ENCODE peak calls at places on chromosomes 3 and 15, in nine cellular contexts. Z is A549; P is CD8-positive, alpha-beta memory T cell; U is lower lobe of right lung; F is IMR-90; I is K562; N is tibial artery; D is hepatocyte; H is coronary artery. M is an unnamed sample.

GRCh38 chr15:77821188-77821958 is 188.7 kb upstream of the LINGO1 start:
- DNase-seq in N (no peak), F (peak), I (peak), P (no peak), U (no peak), H (no peak), Z (peak), D (peak), M (peak)

GRCh38 chr15:68383161-68384074 is 48.5 kb downstream of the ITGA11 start:
- DNase-seq in F (peak), N (peak), U (no peak), P (no peak), Z (peak), H (peak), D (peak), I (peak), M (no peak)

GRCh38 chr3:110779581-110779980 is 292.0 kb upstream of the NECTIN3 start:
- DNase-seq in D (no peak), P (no peak), I (no peak), N (no peak), Z (no peak), H (no peak), F (no peak), U (no peak), M (no peak)

GRCh38 chr3:108124337-108125150 is 33.7 kb upstream of the CD47 start:
- DNase-seq in Z (no peak), I (peak), U (no peak), N (no peak), D (no peak), P (peak), H (no peak), F (no peak), M (no peak)

GRCh38 chr15:82942691-82943090 is 9.8 kb downstream of the HOMER2 start:
- DNase-seq in H (no peak), U (peak), F (no peak), N (no peak), P (no peak), I (no peak), Z (peak), D (peak), M (no peak)

GRCh38 chr3:14113964-14114667 is 10.6 kb downstream of the CHCHD4 start:
- DNase-seq in H (no peak), F (no peak), P (no peak), U (no peak), N (no peak), I (no peak), D (peak), Z (no peak), M (no peak)

GRCh38 chr15:49064281-49064653 is 18.0 kb upstream of the SECISBP2L start:
- DNase-seq in F (no peak), D (no peak), Z (no peak), H (no peak), N (no peak), P (no peak), I (no peak), U (no peak), M (no peak)

GRCh38 chr15:91530279-91530678 is 323.2 kb upstream of the SLCO3A1 start:
- DNase-seq in N (no peak), Z (no peak), P (no peak), D (no peak), I (no peak), U (no peak), F (no peak), H (no peak), M (no peak)

GRCh38 chr15:65132841-65133549 is 613 bp downstream of the PDCD7 start:
- DNase-seq in U (peak), P (no peak), N (no peak), H (no peak), Z (peak), D (peak), F (peak), I (peak), M (peak)

GRCh38 chr3:114929971-114930732 is 216.9 kb downstream of the ZBTB20 start:
- DNase-seq in F (no peak), Z (no peak), I (no peak), U (no peak), N (no peak), H (no peak), P (no peak), D (no peak), M (no peak)

GRCh38 chr3:88057650-88058321 is 1.0 kb downstream of the CGGBP1 start:
- DNase-seq in F (peak), D (peak), U (no peak), H (no peak), P (no peak), N (peak), I (no peak), Z (no peak), M (no peak)

GRCh38 chr3:12465826-12466225 is 18.5 kb upstream of the TSEN2 start:
- DNase-seq in Z (no peak), H (no peak), F (no peak), D (no peak), U (no peak), P (no peak), I (no peak), N (no peak), M (no peak)

GRCh38 chr3:188139466-188139865 is 14.5 kb upstream of the LPP start:
- DNase-seq in I (no peak), F (no peak), H (no peak), U (no peak), P (no peak), D (no peak), N (no peak), Z (no peak), M (no peak)

GRCh38 chr15:63203451-63204090 is 14.2 kb downstream of the RAB8B start:
- DNase-seq in F (peak), H (no peak), D (no peak), I (no peak), Z (no peak), U (no peak), P (peak), N (no peak), M (no peak)

GRCh38 chr15:58003810-58004209 is 61.7 kb downstream of the ALDH1A2 start:
- DNase-seq in D (no peak), I (no peak), N (no peak), Z (no peak), H (no peak), F (no peak), P (no peak), U (no peak), M (no peak)

GRCh38 chr3:39133093-39133490 is 20.3 kb downstream of the CSRNP1 start:
- DNase-seq in U (no peak), N (peak), H (no peak), Z (no peak), F (no peak), P (no peak), I (no peak), D (no peak), M (no peak)

GRCh38 chr3:16720367-16720766 is 115.1 kb upstream of the DAZL start:
- DNase-seq in U (no peak), H (no peak), N (no peak), Z (no peak), P (no peak), D (no peak), F (no peak), I (no peak), M (no peak)

GRCh38 chr3:47421741-47422649 is 41.2 kb downstream of the PTPN23 start:
- DNase-seq in U (no peak), I (no peak), D (no peak), P (peak), Z (peak), H (no peak), F (no peak), N (no peak), M (peak)

GRCh38 chr3:179037361-179037760 is 34.2 kb downstream of the ZMAT3 start:
- DNase-seq in F (peak), U (no peak), H (peak), D (peak), P (no peak), N (peak), I (no peak), Z (no peak), M (peak)

GRCh38 chr15:47523669-47524068 is 193.6 kb upstream of the SEMA6D start:
- DNase-seq in D (no peak), Z (no peak), N (no peak), I (no peak), P (no peak), H (no peak), U (no peak), F (peak), M (no peak)

GRCh38 chr3:16300881-16301359 is 35.9 kb downstream of the OXNAD1 start:
- DNase-seq in H (no peak), Z (no peak), N (no peak), D (no peak), U (no peak), P (peak), I (no peak), F (no peak), M (no peak)

GRCh38 chr15:57149196-57149595 is 227.1 kb upstream of the CGNL1 start:
- DNase-seq in F (peak), P (no peak), D (peak), H (no peak), Z (no peak), N (no peak), U (no peak), I (no peak), M (no peak)

GRCh38 chr3:44965165-44965564 is 10.8 kb downstream of the ZDHHC3 start:
- DNase-seq in D (no peak), I (no peak), F (no peak), Z (no peak), N (no peak), P (no peak), U (no peak), H (no peak), M (no peak)
- H3K27ac ChIP-seq in D (no peak), I (no peak), F (no peak), Z (no peak), N (no peak), P (no peak), U (no peak), H (no peak), M (no peak)

DNA sequence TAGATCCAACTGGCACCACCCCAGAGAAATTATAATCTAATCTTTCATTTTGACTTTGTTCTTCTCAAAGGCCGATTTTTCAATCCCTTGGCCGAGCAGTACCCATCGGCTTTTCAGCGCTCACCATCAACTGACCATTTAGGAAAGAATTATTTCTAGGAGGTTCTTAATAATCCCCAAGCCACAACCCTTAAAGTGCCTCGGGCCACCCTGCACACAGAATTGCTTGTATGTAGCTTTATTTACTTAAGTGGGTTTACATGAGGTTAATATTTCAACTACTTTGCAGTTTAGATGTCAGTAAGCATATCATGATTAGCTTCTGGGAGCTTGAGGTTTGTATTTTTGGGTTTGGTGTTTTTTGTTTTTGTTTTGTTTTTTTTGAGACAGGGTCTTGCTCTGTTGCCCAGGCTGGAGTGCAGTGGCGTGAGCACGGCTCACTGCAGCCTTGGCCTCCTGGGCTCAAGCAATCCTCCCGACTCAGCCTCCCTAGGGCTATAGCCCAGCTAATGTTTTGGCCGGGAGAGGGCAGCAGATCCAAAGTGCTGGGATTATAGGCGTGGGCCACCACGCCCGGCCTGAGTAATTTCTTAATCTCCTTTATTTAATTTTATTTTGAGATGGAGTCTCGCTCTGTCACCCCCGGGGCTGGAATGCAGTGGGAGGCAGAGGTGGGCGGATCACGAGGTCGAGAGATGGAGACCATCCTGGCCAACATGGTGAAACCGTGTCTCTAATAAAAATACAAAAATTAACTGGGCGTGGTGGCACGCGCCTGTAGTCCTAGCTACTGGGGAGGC is 801 bp upstream of the CDAN1 start:
- DNase-seq in F (peak), Z (peak), P (no peak), H (no peak), I (no peak), D (no peak), N (peak), U (no peak), M (no peak)
- H3K4me3 ChIP-seq in F (peak), Z (peak), P (peak), H (peak), I (peak), D (peak), N (peak), U (peak), M (peak)

DNA sequence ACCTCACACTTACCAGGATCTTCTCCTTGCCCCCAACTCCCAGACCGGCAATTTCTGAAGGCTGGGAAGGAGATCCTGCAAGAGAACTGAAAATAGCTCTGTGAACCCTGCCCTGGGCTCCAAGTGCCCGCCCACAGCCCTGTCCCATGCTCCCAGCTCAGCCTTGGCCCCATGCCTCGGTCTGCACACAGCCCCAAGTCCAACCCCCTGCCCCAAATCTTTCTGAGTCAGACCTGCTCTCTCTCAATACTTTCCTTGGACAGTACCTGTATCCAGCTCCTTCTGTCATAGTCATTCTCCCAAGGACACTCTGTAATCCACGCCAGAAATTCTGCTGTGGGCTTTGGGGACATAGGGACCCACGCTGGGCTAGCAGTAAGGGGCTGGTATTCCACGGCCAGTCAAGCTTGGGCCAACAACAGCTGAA is 6.3 kb upstream of the SMAD3 start:
- DNase-seq in Z (no peak), H (no peak), F (no peak), I (no peak), D (peak), P (no peak), U (no peak), N (no peak), M (peak)
- H3K27ac ChIP-seq in Z (peak), H (no peak), F (no peak), I (no peak), D (peak), P (no peak), U (no peak), N (peak), M (peak)

GRCh38 chr15:80747317-80748053 is 31.7 kb upstream of the CEMIP start:
- DNase-seq in D (no peak), Z (no peak), U (no peak), I (no peak), P (no peak), N (no peak), H (no peak), F (no peak), M (no peak)

GRCh38 chr15:80754005-80754404 is 25.2 kb upstream of the CEMIP start:
- DNase-seq in F (no peak), Z (no peak), U (no peak), I (no peak), H (no peak), D (no peak), P (no peak), N (no peak), M (no peak)

GRCh38 chr15:80752204-80752603 is 27.0 kb upstream of the CEMIP start:
- DNase-seq in I (no peak), P (no peak), H (no peak), N (no peak), F (no peak), U (no peak), Z (no peak), D (no peak), M (no peak)

GRCh38 chr15:80749589-80749988 is 29.6 kb upstream of the CEMIP start:
- DNase-seq in U (no peak), H (no peak), I (no peak), Z (peak), F (peak), P (no peak), D (no peak), N (no peak), M (no peak)

GRCh38 chr15:80750591-80750990 is 28.6 kb upstream of the CEMIP start:
- DNase-seq in D (no peak), U (no peak), N (no peak), H (no peak), Z (no peak), P (no peak), I (no peak), F (no peak), M (no peak)
- H3K4me3 ChIP-seq in D (no peak), U (no peak), N (no peak), H (no peak), Z (no peak), P (no peak), I (no peak), F (no peak), M (no peak)

DNA sequence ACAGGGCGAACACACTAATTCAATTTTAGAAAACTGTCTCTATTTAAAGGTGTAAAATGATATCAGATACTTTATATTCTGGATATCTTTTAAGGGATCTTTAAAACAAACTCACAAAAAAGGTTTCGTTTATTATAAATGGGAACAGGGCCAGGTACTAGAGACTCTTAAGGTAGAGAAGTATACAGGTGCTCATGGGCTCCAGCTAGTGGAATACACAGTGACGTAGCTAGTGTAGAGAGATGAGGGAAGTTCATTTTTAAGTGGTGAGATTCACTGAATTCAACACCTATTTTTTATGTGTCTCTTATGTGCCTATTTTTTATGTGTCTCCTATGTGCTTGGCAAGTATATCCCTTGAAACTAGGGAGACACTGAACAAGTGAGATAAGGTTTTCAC is 132.7 kb upstream of the FAM3D start:
- DNase-seq in D (no peak), I (no peak), N (no peak), F (no peak), U (no peak), H (no peak), P (no peak), Z (no peak), M (no peak)
- H3K27ac ChIP-seq in D (no peak), I (no peak), N (no peak), F (no peak), U (no peak), H (no peak), P (no peak), Z (no peak), M (no peak)